ENCODE peak calls at places on chromosomes 16 and 17, in five cellular contexts. One of them, this sample, is unnamed.

GRCh38 chr17:75093543-75094158 is 5.9 kb downstream of the SLC16A5 start:
- DNase-seq in PC-9: no peak
- DNase-seq in mesenteric fat pad: no peak
- DNase-seq in amniotic stem cell: no peak
- DNase-seq in NCI-H1436 treated with DMSO at 0.1 percent for 48 hours: no peak
- DNase-seq in this sample: no peak

GRCh38 chr17:75048396-75048933 is 1.4 kb downstream of the KCTD2 start:
- DNase-seq in mesenteric fat pad: no peak
- DNase-seq in NCI-H1436 treated with DMSO at 0.1 percent for 48 hours: no peak
- DNase-seq in amniotic stem cell: no peak
- DNase-seq in PC-9: no peak
- DNase-seq in this sample: no peak

GRCh38 chr16:87372305-87372704 is 11.3 kb downstream of the FBXO31 start:
- DNase-seq in amniotic stem cell: no peak
- DNase-seq in NCI-H1436 treated with DMSO at 0.1 percent for 48 hours: no peak
- DNase-seq in PC-9: no peak
- DNase-seq in mesenteric fat pad: no peak
- DNase-seq in this sample: no peak

GRCh38 chr16:19749571-19750080 is 31.6 kb downstream of the IQCK start:
- DNase-seq in PC-9: no peak
- DNase-seq in amniotic stem cell: no peak
- DNase-seq in NCI-H1436 treated with DMSO at 0.1 percent for 48 hours: no peak
- DNase-seq in mesenteric fat pad: no peak
- DNase-seq in this sample: no peak

GRCh38 chr16:48494742-48495141 is 109.5 kb upstream of the SIAH1 start:
- DNase-seq in NCI-H1436 treated with DMSO at 0.1 percent for 48 hours: no peak
- DNase-seq in PC-9: no peak
- DNase-seq in amniotic stem cell: no peak
- DNase-seq in mesenteric fat pad: no peak
- DNase-seq in this sample: no peak

GRCh38 chr16:14301150-14302030 is 230.3 kb downstream of the MRTFB start:
- DNase-seq in amniotic stem cell: no peak
- DNase-seq in PC-9: peak; percentile 73
- DNase-seq in NCI-H1436 treated with DMSO at 0.1 percent for 48 hours: no peak
- DNase-seq in mesenteric fat pad: no peak
- DNase-seq in this sample: no peak

GRCh38 chr16:785563-786535 is 2.3 kb downstream of the RPUSD1 start:
- DNase-seq in amniotic stem cell: peak; percentile 16
- DNase-seq in PC-9: no peak
- DNase-seq in mesenteric fat pad: no peak
- DNase-seq in NCI-H1436 treated with DMSO at 0.1 percent for 48 hours: no peak
- DNase-seq in this sample: peak; percentile 48

GRCh38 chr16:57194512-57194911 is 8.4 kb downstream of the RSPRY1 start:
- DNase-seq in PC-9: peak; percentile 91
- DNase-seq in mesenteric fat pad: no peak
- DNase-seq in NCI-H1436 treated with DMSO at 0.1 percent for 48 hours: no peak
- DNase-seq in amniotic stem cell: peak; percentile 57
- DNase-seq in this sample: no peak

GRCh38 chr16:81431554-81432353 is 12.9 kb upstream of the CMIP start:
- DNase-seq in mesenteric fat pad: no peak
- DNase-seq in PC-9: no peak
- DNase-seq in NCI-H1436 treated with DMSO at 0.1 percent for 48 hours: no peak
- DNase-seq in amniotic stem cell: peak; percentile 46
- DNase-seq in this sample: peak; percentile 48

GRCh38 chr17:64131606-64132270 is 1.8 kb upstream of the ERN1 start:
- DNase-seq in PC-9: no peak
- DNase-seq in mesenteric fat pad: no peak
- DNase-seq in NCI-H1436 treated with DMSO at 0.1 percent for 48 hours: no peak
- DNase-seq in amniotic stem cell: no peak
- DNase-seq in this sample: no peak

GRCh38 chr17:2704031-2704889 is 7.3 kb downstream of the CLUH start:
- DNase-seq in NCI-H1436 treated with DMSO at 0.1 percent for 48 hours: no peak
- DNase-seq in PC-9: no peak
- DNase-seq in mesenteric fat pad: no peak
- DNase-seq in amniotic stem cell: no peak
- DNase-seq in this sample: no peak

GRCh38 chr17:39139137-39139516 is 12.3 kb downstream of the PLXDC1 start:
- DNase-seq in amniotic stem cell: peak; percentile 59
- DNase-seq in NCI-H1436 treated with DMSO at 0.1 percent for 48 hours: no peak
- DNase-seq in mesenteric fat pad: no peak
- DNase-seq in PC-9: peak; percentile 89
- DNase-seq in this sample: peak; percentile 91

GRCh38 chr17:44909681-44910144 is 5.6 kb downstream of the GFAP start:
- DNase-seq in NCI-H1436 treated with DMSO at 0.1 percent for 48 hours: no peak
- DNase-seq in mesenteric fat pad: no peak
- DNase-seq in amniotic stem cell: peak; percentile 61
- DNase-seq in PC-9: peak; percentile 37
- DNase-seq in this sample: peak; percentile 84

GRCh38 chr17:76027159-76027839 is at the start of gene EVPL:
- DNase-seq in amniotic stem cell: no peak
- DNase-seq in PC-9: peak; percentile 91
- DNase-seq in mesenteric fat pad: no peak
- DNase-seq in NCI-H1436 treated with DMSO at 0.1 percent for 48 hours: no peak
- DNase-seq in this sample: no peak

GRCh38 chr16:19842758-19843157 is 41.9 kb downstream of the GPRC5B start:
- DNase-seq in NCI-H1436 treated with DMSO at 0.1 percent for 48 hours: no peak
- DNase-seq in amniotic stem cell: no peak
- DNase-seq in PC-9: no peak
- DNase-seq in mesenteric fat pad: no peak
- DNase-seq in this sample: no peak

GRCh38 chr17:57604771-57605733 is 140.0 kb downstream of the CCDC182 start:
- DNase-seq in NCI-H1436 treated with DMSO at 0.1 percent for 48 hours: peak; percentile 89
- DNase-seq in mesenteric fat pad: no peak
- DNase-seq in PC-9: no peak
- DNase-seq in amniotic stem cell: peak; percentile 13
- DNase-seq in this sample: no peak

GRCh38 chr17:10618202-10618635 is 38.9 kb downstream of the MYH3 start:
- DNase-seq in PC-9: peak; percentile 55
- DNase-seq in NCI-H1436 treated with DMSO at 0.1 percent for 48 hours: no peak
- DNase-seq in amniotic stem cell: no peak
- DNase-seq in mesenteric fat pad: no peak
- DNase-seq in this sample: peak; percentile 34

GRCh38 chr16:85019659-85020245 is 7.8 kb upstream of the KIAA0513 start:
- DNase-seq in amniotic stem cell: no peak
- DNase-seq in mesenteric fat pad: no peak
- DNase-seq in PC-9: no peak
- DNase-seq in NCI-H1436 treated with DMSO at 0.1 percent for 48 hours: no peak
- DNase-seq in this sample: no peak

GRCh38 chr16:1554826-1555445 is 21.5 kb downstream of the TMEM204 start:
- DNase-seq in amniotic stem cell: no peak
- DNase-seq in mesenteric fat pad: no peak
- DNase-seq in PC-9: peak; percentile 27
- DNase-seq in NCI-H1436 treated with DMSO at 0.1 percent for 48 hours: no peak
- DNase-seq in this sample: no peak

GRCh38 chr17:79513805-79514535 is 96.9 kb downstream of the RBFOX3 start:
- DNase-seq in amniotic stem cell: no peak
- DNase-seq in NCI-H1436 treated with DMSO at 0.1 percent for 48 hours: no peak
- DNase-seq in PC-9: no peak
- DNase-seq in mesenteric fat pad: no peak
- DNase-seq in this sample: no peak

GRCh38 chr17:31248986-31249385 is 48.1 kb downstream of the OMG start:
- DNase-seq in NCI-H1436 treated with DMSO at 0.1 percent for 48 hours: no peak
- DNase-seq in mesenteric fat pad: no peak
- DNase-seq in amniotic stem cell: peak; percentile 62
- DNase-seq in PC-9: peak; percentile 70
- DNase-seq in this sample: peak; percentile 10

GRCh38 chr16:9061358-9061813 is 30.1 kb upstream of the HAPSTR1 start:
- DNase-seq in amniotic stem cell: no peak
- DNase-seq in NCI-H1436 treated with DMSO at 0.1 percent for 48 hours: no peak
- DNase-seq in PC-9: peak; percentile 49
- DNase-seq in mesenteric fat pad: no peak
- DNase-seq in this sample: no peak

GRCh38 chr17:56616239-56616638 is 22.7 kb downstream of the NOG start:
- DNase-seq in NCI-H1436 treated with DMSO at 0.1 percent for 48 hours: no peak
- DNase-seq in amniotic stem cell: no peak
- DNase-seq in mesenteric fat pad: no peak
- DNase-seq in PC-9: peak; percentile 56
- DNase-seq in this sample: no peak

GRCh38 chr17:29590261-29590978 is 972 bp upstream of the GIT1 start:
- DNase-seq in mesenteric fat pad: no peak
- DNase-seq in amniotic stem cell: no peak
- DNase-seq in PC-9: peak; percentile 33
- DNase-seq in NCI-H1436 treated with DMSO at 0.1 percent for 48 hours: peak; percentile 53
- DNase-seq in this sample: peak; percentile 34

This sample was measured in T1000.